ENCODE peak calls at places on chromosomes 7 and 10, in eight cellular contexts. One of them, this sample, is unnamed.

GRCh38 chr7:124907490-124907889 is 22.1 kb downstream of the POT1 start:
- DNase-seq in endothelial cell: no peak
- DNase-seq in glutamatergic neuron: no peak
- DNase-seq in retina: no peak
- DNase-seq in AG08395: no peak
- DNase-seq in GM13976: no peak
- DNase-seq in K562: no peak
- DNase-seq in activated CD4-positive, alpha-beta T cell treated with anti-CD3 and anti-CD28 coated beads, Interleukin-2, amount 50 U/mL, for 1 hour: no peak
- DNase-seq in this sample: no peak

GRCh38 chr7:71612011-71612410 is 480.1 kb downstream of the GALNT17 start:
- DNase-seq in retina: no peak
- DNase-seq in glutamatergic neuron: no peak
- DNase-seq in activated CD4-positive, alpha-beta T cell treated with anti-CD3 and anti-CD28 coated beads, Interleukin-2, amount 50 U/mL, for 1 hour: no peak
- DNase-seq in endothelial cell: no peak
- DNase-seq in K562: no peak
- DNase-seq in AG08395: no peak
- DNase-seq in GM13976: no peak
- DNase-seq in this sample: no peak

GRCh38 chr7:48458701-48459509 is 287.6 kb downstream of the ABCA13 start:
- DNase-seq in retina: no peak
- DNase-seq in AG08395: no peak
- DNase-seq in K562: no peak
- DNase-seq in GM13976: no peak
- DNase-seq in glutamatergic neuron: no peak
- DNase-seq in endothelial cell: no peak
- DNase-seq in activated CD4-positive, alpha-beta T cell treated with anti-CD3 and anti-CD28 coated beads, Interleukin-2, amount 50 U/mL, for 1 hour: no peak
- DNase-seq in this sample: no peak

GRCh38 chr10:116721991-116722392 is 20.4 kb downstream of the HSPA12A start:
- DNase-seq in retina: peak; percentile 88
- DNase-seq in activated CD4-positive, alpha-beta T cell treated with anti-CD3 and anti-CD28 coated beads, Interleukin-2, amount 50 U/mL, for 1 hour: no peak
- DNase-seq in GM13976: no peak
- DNase-seq in glutamatergic neuron: peak; percentile 68
- DNase-seq in AG08395: no peak
- DNase-seq in endothelial cell: no peak
- DNase-seq in K562: no peak
- DNase-seq in this sample: no peak

GRCh38 chr10:76572021-76572420 is 1065.6 kb downstream of the KCNMA1 start:
- DNase-seq in GM13976: no peak
- DNase-seq in AG08395: no peak
- DNase-seq in retina: no peak
- DNase-seq in activated CD4-positive, alpha-beta T cell treated with anti-CD3 and anti-CD28 coated beads, Interleukin-2, amount 50 U/mL, for 1 hour: no peak
- DNase-seq in endothelial cell: no peak
- DNase-seq in glutamatergic neuron: no peak
- DNase-seq in K562: no peak
- DNase-seq in this sample: no peak

GRCh38 chr10:132168571-132169030 is 18.1 kb upstream of the DPYSL4 start:
- DNase-seq in endothelial cell: no peak
- DNase-seq in retina: no peak
- DNase-seq in AG08395: no peak
- DNase-seq in glutamatergic neuron: peak; percentile 15
- DNase-seq in GM13976: no peak
- DNase-seq in activated CD4-positive, alpha-beta T cell treated with anti-CD3 and anti-CD28 coated beads, Interleukin-2, amount 50 U/mL, for 1 hour: no peak
- DNase-seq in K562: no peak
- DNase-seq in this sample: no peak

GRCh38 chr7:69180662-69181061 is 417.6 kb upstream of the AUTS2 start:
- DNase-seq in GM13976: no peak
- DNase-seq in glutamatergic neuron: no peak
- DNase-seq in activated CD4-positive, alpha-beta T cell treated with anti-CD3 and anti-CD28 coated beads, Interleukin-2, amount 50 U/mL, for 1 hour: no peak
- DNase-seq in endothelial cell: no peak
- DNase-seq in AG08395: no peak
- DNase-seq in K562: no peak
- DNase-seq in retina: no peak
- DNase-seq in this sample: no peak

GRCh38 chr10:124124769-124125161 is 31.4 kb upstream of the CHST15 start:
- DNase-seq in AG08395: no peak
- DNase-seq in glutamatergic neuron: no peak
- DNase-seq in retina: no peak
- DNase-seq in activated CD4-positive, alpha-beta T cell treated with anti-CD3 and anti-CD28 coated beads, Interleukin-2, amount 50 U/mL, for 1 hour: no peak
- DNase-seq in K562: no peak
- DNase-seq in GM13976: no peak
- DNase-seq in endothelial cell: no peak
- DNase-seq in this sample: no peak

GRCh38 chr10:93248583-93249227 is 175.0 kb downstream of the CYP26A1 start:
- DNase-seq in endothelial cell: no peak
- DNase-seq in GM13976: no peak
- DNase-seq in retina: no peak
- DNase-seq in activated CD4-positive, alpha-beta T cell treated with anti-CD3 and anti-CD28 coated beads, Interleukin-2, amount 50 U/mL, for 1 hour: no peak
- DNase-seq in glutamatergic neuron: no peak
- DNase-seq in K562: peak; percentile 48
- DNase-seq in AG08395: no peak
- DNase-seq in this sample: no peak

GRCh38 chr10:80156216-80156615 is 23.7 kb downstream of the PLAC9 start:
- DNase-seq in retina: no peak
- DNase-seq in GM13976: no peak
- DNase-seq in activated CD4-positive, alpha-beta T cell treated with anti-CD3 and anti-CD28 coated beads, Interleukin-2, amount 50 U/mL, for 1 hour: no peak
- DNase-seq in AG08395: no peak
- DNase-seq in K562: no peak
- DNase-seq in glutamatergic neuron: no peak
- DNase-seq in endothelial cell: no peak
- DNase-seq in this sample: no peak

GRCh38 chr7:5681979-5682546 is 99.4 kb downstream of the RNF216 start:
- DNase-seq in GM13976: peak; percentile 61
- DNase-seq in K562: no peak
- DNase-seq in AG08395: no peak
- DNase-seq in glutamatergic neuron: no peak
- DNase-seq in endothelial cell: no peak
- DNase-seq in activated CD4-positive, alpha-beta T cell treated with anti-CD3 and anti-CD28 coated beads, Interleukin-2, amount 50 U/mL, for 1 hour: no peak
- DNase-seq in retina: no peak
- DNase-seq in this sample: no peak

GRCh38 chr10:95247881-95248583 is 42.8 kb downstream of the PDLIM1 start:
- DNase-seq in GM13976: no peak
- DNase-seq in retina: no peak
- DNase-seq in K562: no peak
- DNase-seq in AG08395: no peak
- DNase-seq in glutamatergic neuron: no peak
- DNase-seq in activated CD4-positive, alpha-beta T cell treated with anti-CD3 and anti-CD28 coated beads, Interleukin-2, amount 50 U/mL, for 1 hour: no peak
- DNase-seq in endothelial cell: no peak
- DNase-seq in this sample: no peak

GRCh38 chr10:788796-789748 is 99.6 kb upstream of the DIP2C start:
- DNase-seq in retina: peak; percentile 85
- DNase-seq in glutamatergic neuron: peak; percentile 71
- DNase-seq in AG08395: peak; percentile 92
- DNase-seq in GM13976: peak; percentile 80
- DNase-seq in activated CD4-positive, alpha-beta T cell treated with anti-CD3 and anti-CD28 coated beads, Interleukin-2, amount 50 U/mL, for 1 hour: peak; percentile 16
- DNase-seq in K562: peak; percentile 85
- DNase-seq in endothelial cell: peak; percentile 79
- DNase-seq in this sample: peak; percentile 92

GRCh38 chr10:132162021-132162531 is 24.7 kb upstream of the DPYSL4 start:
- DNase-seq in glutamatergic neuron: no peak
- DNase-seq in activated CD4-positive, alpha-beta T cell treated with anti-CD3 and anti-CD28 coated beads, Interleukin-2, amount 50 U/mL, for 1 hour: no peak
- DNase-seq in K562: no peak
- DNase-seq in endothelial cell: no peak
- DNase-seq in retina: no peak
- DNase-seq in AG08395: no peak
- DNase-seq in GM13976: no peak
- DNase-seq in this sample: no peak

GRCh38 chr10:79268100-79268670 is 79.1 kb upstream of the PPIF start:
- DNase-seq in GM13976: no peak
- DNase-seq in glutamatergic neuron: no peak
- DNase-seq in endothelial cell: no peak
- DNase-seq in AG08395: peak; percentile 68
- DNase-seq in activated CD4-positive, alpha-beta T cell treated with anti-CD3 and anti-CD28 coated beads, Interleukin-2, amount 50 U/mL, for 1 hour: no peak
- DNase-seq in K562: no peak
- DNase-seq in retina: no peak
- DNase-seq in this sample: peak; percentile 90

GRCh38 chr10:62050941-62051433 is 149.5 kb downstream of the ARID5B start:
- DNase-seq in endothelial cell: no peak
- DNase-seq in retina: no peak
- DNase-seq in GM13976: peak; percentile 33
- DNase-seq in K562: peak; percentile 18
- DNase-seq in activated CD4-positive, alpha-beta T cell treated with anti-CD3 and anti-CD28 coated beads, Interleukin-2, amount 50 U/mL, for 1 hour: peak; percentile 71
- DNase-seq in glutamatergic neuron: no peak
- DNase-seq in AG08395: peak; percentile 75
- DNase-seq in this sample: peak; percentile 96

GRCh38 chr10:58715056-58715455 is 202.4 kb downstream of the BICC1 start:
- DNase-seq in glutamatergic neuron: no peak
- DNase-seq in K562: no peak
- DNase-seq in endothelial cell: no peak
- DNase-seq in AG08395: no peak
- DNase-seq in activated CD4-positive, alpha-beta T cell treated with anti-CD3 and anti-CD28 coated beads, Interleukin-2, amount 50 U/mL, for 1 hour: no peak
- DNase-seq in GM13976: no peak
- DNase-seq in retina: no peak
- DNase-seq in this sample: peak; percentile 28

GRCh38 chr10:74841265-74841973 is 15.0 kb downstream of the KAT6B start:
- DNase-seq in K562: no peak
- DNase-seq in retina: no peak
- DNase-seq in activated CD4-positive, alpha-beta T cell treated with anti-CD3 and anti-CD28 coated beads, Interleukin-2, amount 50 U/mL, for 1 hour: no peak
- DNase-seq in endothelial cell: no peak
- DNase-seq in GM13976: no peak
- DNase-seq in glutamatergic neuron: no peak
- DNase-seq in AG08395: no peak
- DNase-seq in this sample: no peak

GRCh38 chr10:62554632-62555199 is 180.5 kb downstream of the ZNF365 start:
- DNase-seq in AG08395: peak; percentile 62
- DNase-seq in retina: no peak
- DNase-seq in K562: peak; percentile 33
- DNase-seq in activated CD4-positive, alpha-beta T cell treated with anti-CD3 and anti-CD28 coated beads, Interleukin-2, amount 50 U/mL, for 1 hour: no peak
- DNase-seq in endothelial cell: no peak
- DNase-seq in glutamatergic neuron: peak; percentile 25
- DNase-seq in GM13976: peak; percentile 27
- DNase-seq in this sample: peak; percentile 70

GRCh38 chr10:80168679-80169380 is 36.3 kb downstream of the PLAC9 start:
- DNase-seq in endothelial cell: peak; percentile 40
- DNase-seq in K562: peak; percentile 66
- DNase-seq in GM13976: peak; percentile 78
- DNase-seq in AG08395: no peak
- DNase-seq in glutamatergic neuron: no peak
- DNase-seq in activated CD4-positive, alpha-beta T cell treated with anti-CD3 and anti-CD28 coated beads, Interleukin-2, amount 50 U/mL, for 1 hour: peak; percentile 17
- DNase-seq in retina: no peak
- DNase-seq in this sample: no peak

GRCh38 chr7:159144756-159145543 is at the start of gene VIPR2:
- DNase-seq in retina: peak; percentile 54
- DNase-seq in glutamatergic neuron: no peak
- DNase-seq in activated CD4-positive, alpha-beta T cell treated with anti-CD3 and anti-CD28 coated beads, Interleukin-2, amount 50 U/mL, for 1 hour: no peak
- DNase-seq in endothelial cell: no peak
- DNase-seq in K562: no peak
- DNase-seq in AG08395: no peak
- DNase-seq in GM13976: no peak
- DNase-seq in this sample: no peak

GRCh38 chr10:44801383-44802327 is 109.5 kb upstream of the TMEM72 start:
- DNase-seq in activated CD4-positive, alpha-beta T cell treated with anti-CD3 and anti-CD28 coated beads, Interleukin-2, amount 50 U/mL, for 1 hour: no peak
- DNase-seq in endothelial cell: no peak
- DNase-seq in retina: no peak
- DNase-seq in GM13976: no peak
- DNase-seq in AG08395: peak; percentile 39
- DNase-seq in K562: no peak
- DNase-seq in glutamatergic neuron: no peak
- DNase-seq in this sample: peak; percentile 67

GRCh38 chr10:103145046-103145445 is 48.0 kb downstream of the NT5C2 start:
- DNase-seq in retina: no peak
- DNase-seq in glutamatergic neuron: no peak
- DNase-seq in endothelial cell: no peak
- DNase-seq in AG08395: peak; percentile 28
- DNase-seq in activated CD4-positive, alpha-beta T cell treated with anti-CD3 and anti-CD28 coated beads, Interleukin-2, amount 50 U/mL, for 1 hour: no peak
- DNase-seq in GM13976: no peak
- DNase-seq in K562: no peak
- DNase-seq in this sample: peak; percentile 69

GRCh38 chr10:125868372-125868975 is 12.6 kb downstream of the DHX32 start:
- DNase-seq in retina: peak; percentile 19
- DNase-seq in K562: no peak
- DNase-seq in activated CD4-positive, alpha-beta T cell treated with anti-CD3 and anti-CD28 coated beads, Interleukin-2, amount 50 U/mL, for 1 hour: peak; percentile 2
- DNase-seq in GM13976: peak; percentile 39
- DNase-seq in glutamatergic neuron: no peak
- DNase-seq in endothelial cell: peak; percentile 36
- DNase-seq in AG08395: peak; percentile 51
- DNase-seq in this sample: peak; percentile 63

GRCh38 chr10:18178862-18179483 is 38.7 kb downstream of the CACNB2 start:
- DNase-seq in retina: no peak
- DNase-seq in GM13976: no peak
- DNase-seq in K562: no peak
- DNase-seq in activated CD4-positive, alpha-beta T cell treated with anti-CD3 and anti-CD28 coated beads, Interleukin-2, amount 50 U/mL, for 1 hour: no peak
- DNase-seq in AG08395: no peak
- DNase-seq in endothelial cell: no peak
- DNase-seq in glutamatergic neuron: no peak
- DNase-seq in this sample: no peak